ENCODE peak calls at places on chromosomes 1 and 21, in five cellular contexts. Y, S, M, G and T are unnamed samples.

GRCh38 chr1:228101994-228102790 is 933 bp downstream of the C1orf35 start:
- DNase-seq in Y (no peak), M (peak; percentile 88), S (peak; percentile 66), G (no peak), T (no peak)

GRCh38 chr1:197391303-197392226 is 123.5 kb downstream of the CRB1 start:
- DNase-seq in S (no peak), Y (no peak), G (no peak), M (no peak), T (no peak)

GRCh38 chr1:167936930-167937708 is at the start of gene MPC2:
- DNase-seq in M (peak; percentile 89), Y (peak; percentile 81), S (peak; percentile 89), G (peak; percentile 86), T (peak; percentile 67)

GRCh38 chr1:55534565-55535091 is 319.5 kb upstream of the USP24 start:
- DNase-seq in G (no peak), Y (no peak), S (no peak), M (no peak), T (no peak)

GRCh38 chr21:41375875-41376274 is 14.0 kb downstream of the MX2 start:
- DNase-seq in G (peak; percentile 6), S (no peak), Y (no peak), M (no peak), T (no peak)

GRCh38 chr1:36366091-36366661 is 19.5 kb downstream of the STK40 start:
- DNase-seq in Y (peak; percentile 72), M (no peak), S (peak; percentile 33), G (peak; percentile 86), T (no peak)

GRCh38 chr1:6148497-6149241 is 31.5 kb downstream of the CHD5 start:
- DNase-seq in M (peak; percentile 93), Y (no peak), S (peak; percentile 49), G (no peak), T (no peak)

GRCh38 chr1:77015748-77016341 is 148.6 kb downstream of the ST6GALNAC5 start:
- DNase-seq in Y (no peak), G (no peak), S (no peak), M (no peak), T (no peak)

GRCh38 chr1:3911521-3911845 is 11.4 kb upstream of the C1orf174 start:
- DNase-seq in G (no peak), Y (no peak), M (no peak), S (no peak), T (no peak)

GRCh38 chr21:42570362-42570761 is 56.7 kb downstream of the SLC37A1 start:
- DNase-seq in G (peak; percentile 6), S (no peak), Y (no peak), M (no peak), T (no peak)
- H3K27me3 ChIP-seq in G (no peaks in the 10 kb centered on the region), S (no peaks in the 10 kb centered on the region), Y (no peaks in the 10 kb centered on the region), M (no peaks in the 10 kb centered on the region), T (no peaks in the 10 kb centered on the region)

GRCh38 chr1:9454494-9455066 is 84.7 kb upstream of the SLC25A33 start:
- DNase-seq in M (no peak), Y (no peak), S (no peak), G (no peak), T (no peak)

GRCh38 chr1:9453375-9454093 is 85.7 kb upstream of the SLC25A33 start:
- DNase-seq in Y (no peak), G (no peak), M (peak; percentile 31), S (no peak), T (no peak)

GRCh38 chr1:9454094-9454418 is 85.2 kb upstream of the SLC25A33 start:
- DNase-seq in Y (no peak), S (no peak), M (no peak), G (no peak), T (no peak)

GRCh38 chr1:9456833-9457232 is 82.4 kb upstream of the SLC25A33 start:
- DNase-seq in G (no peak), Y (no peak), M (peak; percentile 29), S (no peak), T (no peak)

GRCh38 chr1:9455487-9456237 is 83.6 kb upstream of the SLC25A33 start:
- DNase-seq in M (peak; percentile 85), Y (peak; percentile 60), G (peak; percentile 81), S (peak; percentile 70), T (no peak)
- H3K27ac ChIP-seq in M (no peak overlapping the region), Y (no peak overlapping the region), G (no peak overlapping the region), S (no peak overlapping the region), T (no peak overlapping the region)

DNA sequence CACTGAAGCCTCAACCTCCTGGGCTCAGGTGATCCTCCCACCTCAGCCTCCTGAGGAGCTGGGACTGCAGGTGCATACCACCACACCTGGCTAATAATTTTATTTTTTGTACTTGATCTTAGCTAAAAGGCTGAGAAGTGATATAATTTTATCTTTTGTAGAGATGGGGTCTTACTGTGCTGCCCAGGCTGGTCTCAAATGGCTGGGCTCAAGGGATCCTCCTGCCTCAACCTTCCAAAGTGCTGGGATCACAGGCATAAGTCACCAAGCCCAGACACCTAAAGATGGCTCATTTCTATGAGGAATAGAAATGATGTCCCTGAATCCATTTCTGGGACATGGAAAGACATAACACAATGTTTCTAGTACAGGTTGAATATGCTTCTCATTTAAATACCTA is 57.8 kb downstream of the TOMM20 start:
- DNase-seq in M (no peak), G (no peak), S (no peak), Y (no peak), T (no peak)
- H3K4me1 ChIP-seq in M (peaks cover 38% of the 10 kb centered on the region), G (peaks cover 39% of the 10 kb centered on the region), S (peaks cover 60% of the 10 kb centered on the region), Y (peaks cover 40% of the 10 kb centered on the region), T (peaks cover 72% of the 10 kb centered on the region)

GRCh38 chr1:237740831-237741230 is 149.9 kb downstream of the ZP4 start:
- DNase-seq in G (no peak), Y (no peak), S (no peak), M (no peak), T (no peak)
- H3K27me3 ChIP-seq in G (no peaks in the 10 kb centered on the region), Y (no peaks in the 10 kb centered on the region), S (no peaks in the 10 kb centered on the region), M (no peaks in the 10 kb centered on the region), T (no peaks in the 10 kb centered on the region)

GRCh38 chr1:210597555-210598134 is 268.9 kb downstream of the HHAT start:
- DNase-seq in S (peak; percentile 94), M (no peak), G (no peak), Y (no peak), T (no peak)
- H3K27ac ChIP-seq in S (peak overlapping the region; percentile 99), M (peak overlapping the region; percentile 77), G (no peak overlapping the region), Y (no peak overlapping the region), T (peak overlapping the region; percentile 38)

GRCh38 chr1:164590592-164590991 is 31.6 kb downstream of the PBX1 start:
- DNase-seq in S (no peak), Y (no peak), M (no peak), G (no peak), T (no peak)
- H3K4me1 ChIP-seq in S (peaks cover 27% of the 10 kb centered on the region), Y (peaks cover 4% of the 10 kb centered on the region), M (peaks cover 11% of the 10 kb centered on the region), G (peaks cover 4% of the 10 kb centered on the region), T (peaks cover 66% of the 10 kb centered on the region)

DNA sequence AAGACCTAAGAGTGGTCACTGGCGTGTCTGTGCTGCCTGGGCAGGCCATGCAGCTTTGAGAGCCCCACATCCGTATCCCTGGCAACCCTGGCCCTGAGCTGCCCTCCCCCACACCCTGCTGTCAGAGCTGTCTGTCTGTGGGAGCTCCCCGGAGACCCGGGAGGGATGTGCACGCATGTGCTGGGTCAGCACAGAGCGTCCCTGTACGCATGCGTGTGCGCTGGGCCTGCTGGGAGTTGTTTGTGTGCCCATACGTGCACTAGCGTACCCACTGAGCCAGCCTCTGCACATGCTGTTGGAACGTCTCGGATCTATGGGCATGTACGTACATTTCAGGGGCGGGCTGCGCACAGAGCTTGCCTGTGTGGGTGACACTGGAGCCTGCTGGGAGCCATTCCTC is 89.3 kb downstream of the EPHB2 start:
- DNase-seq in M (peak; percentile 54), Y (no peak), G (no peak), S (no peak), T (no peak)
- H3K27me3 ChIP-seq in M (peaks cover 9% of the 10 kb centered on the region), Y (no peaks in the 10 kb centered on the region), G (no peaks in the 10 kb centered on the region), S (no peaks in the 10 kb centered on the region), T (no peaks in the 10 kb centered on the region)

GRCh38 chr1:9362488-9362887 is 69.8 kb downstream of the SPSB1 start:
- DNase-seq in M (no peak), S (no peak), G (no peak), Y (no peak), T (no peak)

GRCh38 chr1:9360371-9361064 is 67.8 kb downstream of the SPSB1 start:
- DNase-seq in Y (no peak), G (no peak), S (no peak), M (no peak), T (no peak)

GRCh38 chr1:9363061-9363471 is 70.4 kb downstream of the SPSB1 start:
- DNase-seq in S (no peak), Y (no peak), G (no peak), M (no peak), T (no peak)

GRCh38 chr1:9359898-9360297 is 67.2 kb downstream of the SPSB1 start:
- DNase-seq in M (no peak), S (no peak), Y (no peak), G (no peak), T (no peak)

GRCh38 chr1:9361630-9362256 is 69.0 kb downstream of the SPSB1 start:
- DNase-seq in M (no peak), Y (no peak), G (no peak), S (no peak), T (no peak)
- H3K27ac ChIP-seq in M (no peak overlapping the region), Y (no peak overlapping the region), G (no peak overlapping the region), S (no peak overlapping the region), T (no peak overlapping the region)

GRCh38 chr1:181114574-181115366 is 26.3 kb downstream of the IER5 start:
- DNase-seq in M (no peak), Y (no peak), S (no peak), G (no peak), T (no peak)

GRCh38 chr1:181119076-181119989 is 30.8 kb downstream of the IER5 start:
- DNase-seq in Y (no peak), M (no peak), G (no peak), S (peak; percentile 52), T (no peak)

GRCh38 chr1:181117648-181118449 is 29.3 kb downstream of the IER5 start:
- DNase-seq in G (no peak), S (peak; percentile 87), M (no peak), Y (no peak), T (no peak)

GRCh38 chr1:181115367-181115684 is 26.8 kb downstream of the IER5 start:
- DNase-seq in S (no peak), G (no peak), Y (no peak), M (no peak), T (no peak)

GRCh38 chr1:181116819-181117390 is 28.4 kb downstream of the IER5 start:
- DNase-seq in M (no peak), Y (no peak), S (no peak), G (no peak), T (no peak)
- H3K4me1 ChIP-seq in M (peaks cover 19% of the 10 kb centered on the region), Y (peaks cover 11% of the 10 kb centered on the region), S (peaks cover 31% of the 10 kb centered on the region), G (peaks cover 11% of the 10 kb centered on the region), T (no peaks in the 10 kb centered on the region)